ENCODE peak calls at places on chromosomes 13 and 19, in four cellular contexts. K is aorta, Q is OCI-LY7, E is A673. N is an unnamed sample.

GRCh38 chr19:11160119-11160768 is 4.7 kb upstream of the SPC24 start:
- DNase-seq in E (no peak), K (no peak), Q (no peak), N (no peak)

GRCh38 chr13:95180513-95181245 is 120.6 kb downstream of the ABCC4 start:
- DNase-seq in K (no peak), E (no peak), Q (no peak), N (no peak)

GRCh38 chr19:30420881-30421280 is 48.7 kb downstream of the ZNF536 start:
- DNase-seq in E (no peak), K (no peak), Q (no peak), N (no peak)

GRCh38 chr19:40596608-40597328 is 4.4 kb upstream of the LTBP4 start:
- DNase-seq in Q (no peak), E (no peak), K (peak; percentile 91), N (peak; percentile 74)

GRCh38 chr13:26022538-26023292 is 29.1 kb downstream of the SHISA2 start:
- DNase-seq in E (peak; percentile 48), Q (no peak), K (peak; percentile 93), N (peak; percentile 86)

GRCh38 chr13:73369095-73369494 is 310.3 kb downstream of the KLF5 start:
- DNase-seq in K (no peak), Q (no peak), E (no peak), N (no peak)

GRCh38 chr19:39557791-39558622 is 18.0 kb upstream of the EID2 start:
- DNase-seq in K (no peak), Q (peak; percentile 12), E (no peak), N (no peak)

GRCh38 chr19:51712461-51713081 is 11.2 kb downstream of the HAS1 start:
- DNase-seq in E (peak; percentile 68), K (no peak), Q (peak; percentile 77), N (no peak)

GRCh38 chr19:1182068-1182467 is 8.0 kb upstream of the SBNO2 start:
- DNase-seq in K (no peak), Q (no peak), E (no peak), N (no peak)

GRCh38 chr19:57512845-57513244 is 13.1 kb downstream of the ZNF773 start:
- DNase-seq in Q (peak; percentile 31), E (no peak), K (no peak), N (no peak)

GRCh38 chr13:20015763-20016162 is 57.2 kb downstream of the ZMYM2 start:
- DNase-seq in K (no peak), Q (no peak), E (no peak), N (no peak)

GRCh38 chr13:20016649-20017364 is 58.3 kb downstream of the ZMYM2 start:
- DNase-seq in K (no peak), Q (no peak), E (no peak), N (no peak)

GRCh38 chr13:20017365-20017711 is 58.8 kb downstream of the ZMYM2 start:
- DNase-seq in Q (no peak), E (no peak), K (no peak), N (no peak)

GRCh38 chr13:20024706-20025105 is 66.2 kb downstream of the ZMYM2 start:
- DNase-seq in Q (no peak), E (no peak), K (no peak), N (no peak)

DNA sequence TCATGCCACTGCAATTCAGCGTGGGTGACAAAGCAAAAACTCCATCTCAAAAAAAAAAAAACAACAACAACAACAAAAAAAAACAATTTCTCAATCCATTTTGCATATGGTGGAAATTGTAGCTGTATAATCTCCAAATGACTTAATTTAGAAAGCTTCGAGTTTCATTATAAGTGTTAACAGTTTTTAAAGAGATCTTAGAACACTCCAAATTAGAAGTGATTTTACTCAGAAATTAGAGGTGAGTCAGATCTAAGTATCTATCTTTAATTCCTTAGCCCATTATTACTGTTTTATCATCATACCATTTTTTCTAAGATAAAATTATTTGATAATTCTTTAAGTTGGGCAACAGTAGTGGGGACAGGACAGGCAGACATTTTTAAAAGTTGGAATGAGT is 60.5 kb downstream of the ZMYM2 start:
- DNase-seq in K (no peak), Q (no peak), E (no peak), N (no peak)
- H3K27ac ChIP-seq in K (no peak overlapping the region), Q (no peak overlapping the region), E (no peak overlapping the region), N (no peak overlapping the region)

GRCh38 chr13:46385946-46386345 is 1.1 kb downstream of the RUBCNL start:
- DNase-seq in Q (peak; percentile 62), K (no peak), E (no peak), N (no peak)
- H3K4me1 ChIP-seq in Q (peaks cover 60% of the 10 kb centered on the region), K (no peaks in the 10 kb centered on the region), E (peaks cover 42% of the 10 kb centered on the region), N (no peaks in the 10 kb centered on the region)

GRCh38 chr19:12295191-12295590 is 508 bp upstream of the ZNF44 start:
- DNase-seq in E (no peak), K (no peak), Q (no peak), N (no peak)

GRCh38 chr19:12289790-12290065 is 5.0 kb downstream of the ZNF44 start:
- DNase-seq in K (peak; percentile 16), E (no peak), Q (no peak), N (no peak)

GRCh38 chr19:12294308-12295158 is at the start of gene ZNF44:
- DNase-seq in K (peak; percentile 98), Q (peak; percentile 97), E (peak; percentile 94), N (peak; percentile 98)

DNA sequence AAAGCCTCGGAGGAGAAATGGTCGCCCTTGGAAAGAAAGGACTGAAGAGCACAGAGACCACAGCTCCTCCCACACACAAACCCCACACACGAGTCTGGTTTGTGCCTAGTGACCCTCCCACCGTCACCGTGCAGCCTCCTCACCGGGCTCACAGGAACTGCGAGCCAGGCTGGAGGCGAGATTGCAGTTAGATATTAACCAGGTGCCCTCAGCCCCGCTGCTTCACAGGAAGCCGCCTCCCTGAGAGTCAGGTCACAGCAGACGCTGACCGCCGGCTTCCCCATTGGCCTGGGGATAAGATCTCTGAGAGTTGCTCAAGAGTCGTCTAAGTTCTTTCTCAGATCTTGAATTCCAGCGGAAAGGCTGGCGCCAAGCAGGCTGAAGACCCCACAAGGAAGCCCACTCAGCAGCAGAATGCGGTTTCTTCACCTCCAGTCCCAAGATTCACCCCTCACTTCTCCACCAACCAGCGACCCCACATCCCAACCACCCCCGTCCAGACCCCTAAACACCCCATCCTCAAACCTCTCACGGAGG is 844 bp downstream of the ZNF44 start:
- DNase-seq in K (peak; percentile 85), E (peak; percentile 10), Q (peak; percentile 76), N (peak; percentile 66)
- H3K27ac ChIP-seq in K (no peak overlapping the region), E (peak overlapping the region; percentile 26), Q (peak overlapping the region; percentile 32), N (peak overlapping the region; percentile 98)

DNA sequence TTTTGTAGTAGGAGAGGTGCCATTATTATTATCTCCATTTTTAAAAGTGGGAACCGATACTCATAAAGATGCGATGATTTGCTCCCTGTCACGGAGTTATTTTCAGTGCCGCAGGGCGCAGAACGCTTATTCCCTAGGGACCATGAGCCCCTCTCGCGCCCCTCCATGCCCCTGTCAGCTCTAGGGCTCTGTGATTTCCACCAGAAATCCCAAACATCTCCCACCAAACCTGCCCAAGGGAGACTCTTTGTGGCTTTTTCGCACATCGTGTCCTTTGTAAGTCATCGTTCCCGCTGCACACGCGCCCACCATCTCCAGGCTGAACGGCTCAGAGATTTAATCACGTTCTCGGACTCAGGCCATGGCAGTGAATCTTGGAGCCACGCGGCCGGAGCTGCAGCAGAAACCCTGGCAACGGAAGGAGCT is 105.1 kb downstream of the DNAJC15 start:
- DNase-seq in Q (peak; percentile 6), K (no peak), E (no peak), N (peak; percentile 22)
- H3K4me1 ChIP-seq in Q (peaks cover 18% of the 10 kb centered on the region), K (no peaks in the 10 kb centered on the region), E (peaks cover 5% of the 10 kb centered on the region), N (no peaks in the 10 kb centered on the region)

DNA sequence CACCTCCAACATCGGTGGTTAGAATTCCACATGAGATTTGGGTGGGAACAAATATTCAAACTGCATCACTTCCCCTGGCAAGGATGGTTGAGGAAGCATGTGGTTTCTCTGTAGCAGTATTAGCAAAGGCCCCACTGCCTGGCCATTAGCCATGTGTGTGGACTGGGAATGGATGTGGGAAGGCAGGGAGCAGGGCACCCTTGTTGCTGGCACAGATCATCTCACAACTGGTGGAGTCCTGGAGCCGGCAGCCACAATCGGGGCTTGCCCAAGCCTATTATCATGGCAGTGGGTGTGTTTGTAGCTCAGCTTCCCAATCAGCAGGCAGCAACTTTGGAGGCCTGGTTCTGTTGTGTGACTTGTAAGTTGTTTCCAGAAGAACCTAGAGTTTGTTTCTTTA is 391.9 kb downstream of the DLEU7 start:
- DNase-seq in K (no peak), E (no peak), Q (no peak), N (peak; percentile 14)
- H3K27ac ChIP-seq in K (no peak overlapping the region), E (no peak overlapping the region), Q (no peak overlapping the region), N (no peak overlapping the region)

GRCh38 chr19:18847516-18848463 is 16.0 kb downstream of the UPF1 start:
- DNase-seq in K (peak; percentile 80), E (peak; percentile 35), Q (no peak), N (peak; percentile 46)

GRCh38 chr19:18846862-18847515 is 15.2 kb downstream of the UPF1 start:
- DNase-seq in K (peak; percentile 93), E (peak; percentile 82), Q (peak; percentile 72), N (peak; percentile 91)

GRCh38 chr19:18844806-18845329 is 13.1 kb downstream of the UPF1 start:
- DNase-seq in Q (no peak), E (no peak), K (no peak), N (no peak)

GRCh38 chr19:18843960-18844359 is 12.2 kb downstream of the UPF1 start:
- DNase-seq in Q (no peak), E (no peak), K (no peak), N (no peak)

DNA sequence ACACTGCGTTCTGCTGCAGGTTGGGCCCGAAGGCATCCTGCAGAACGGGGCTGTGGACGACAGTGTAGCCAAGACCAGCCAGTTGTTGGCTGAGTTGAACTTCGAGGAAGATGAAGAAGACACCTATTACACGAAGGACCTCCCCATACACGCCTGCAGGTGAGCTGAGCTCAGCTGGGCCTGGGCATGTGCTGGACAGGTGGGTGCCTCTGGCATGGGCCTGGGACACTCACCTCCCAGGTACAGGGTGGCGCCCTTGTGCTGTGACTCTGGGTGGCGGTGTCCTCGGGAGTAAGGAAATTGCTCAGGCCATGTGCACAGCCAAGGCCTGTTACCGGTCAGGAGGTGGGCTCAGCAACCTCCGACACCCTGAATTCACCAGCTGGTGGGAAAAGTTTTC is 14.2 kb downstream of the UPF1 start:
- DNase-seq in Q (no peak), K (no peak), E (no peak), N (no peak)
- H3K4me1 ChIP-seq in Q (peaks cover 8% of the 10 kb centered on the region), K (no peaks in the 10 kb centered on the region), E (peaks cover 31% of the 10 kb centered on the region), N (peaks cover 69% of the 10 kb centered on the region)

DNA sequence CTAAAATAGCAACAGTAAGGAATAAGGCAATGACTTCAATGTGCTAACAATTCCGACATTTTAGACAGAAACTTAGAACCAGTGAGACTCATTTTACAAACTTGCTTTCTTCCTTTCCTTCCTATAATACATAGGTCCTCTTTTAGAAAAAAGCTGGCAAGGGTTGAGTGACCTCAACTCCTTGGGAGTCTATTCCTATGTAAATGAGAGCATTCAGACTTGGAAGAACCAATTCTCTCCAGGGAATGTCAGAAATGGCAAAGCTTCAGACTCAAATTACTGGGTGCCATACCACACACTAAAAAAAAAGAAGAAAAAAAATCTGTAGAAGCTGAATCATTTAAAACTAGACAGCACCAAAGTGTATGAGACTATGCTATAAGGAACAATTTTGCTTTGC is 1328.2 kb downstream of the OLFM4 start:
- DNase-seq in Q (no peak), E (no peak), K (no peak), N (no peak)
- H3K27ac ChIP-seq in Q (no peak overlapping the region), E (no peak overlapping the region), K (no peak overlapping the region), N (no peak overlapping the region)

GRCh38 chr13:99064624-99065249 is 86.9 kb upstream of the DOCK9 start:
- DNase-seq in K (no peak), Q (no peak), E (no peak), N (no peak)

GRCh38 chr13:99061411-99061810 is 83.5 kb upstream of the DOCK9 start:
- DNase-seq in Q (no peak), K (no peak), E (no peak), N (no peak)

GRCh38 chr13:99063952-99064351 is 86.1 kb upstream of the DOCK9 start:
- DNase-seq in E (no peak), Q (no peak), K (no peak), N (no peak)

GRCh38 chr13:99063178-99063577 is 85.3 kb upstream of the DOCK9 start:
- DNase-seq in Q (no peak), K (no peak), E (no peak), N (no peak)

GRCh38 chr13:99062593-99062992 is 84.7 kb upstream of the DOCK9 start:
- DNase-seq in Q (no peak), K (peak; percentile 80), E (peak; percentile 87), N (no peak)
- H3K4me1 ChIP-seq in Q (peaks cover 14% of the 10 kb centered on the region), K (no peaks in the 10 kb centered on the region), E (peaks cover 10% of the 10 kb centered on the region), N (no peaks in the 10 kb centered on the region)

N was measured in psoas muscle.